ENCODE peak calls at places on chromosomes 13 and 19, in seven cellular contexts. One of them, this sample, is unnamed.

GRCh38 chr19:11699931-11700794 is 38.6 kb downstream of the ZNF823 start:
- DNase-seq in skeletal muscle cell: no peak
- DNase-seq in nucleus accumbens: no peak
- DNase-seq in NCI-H446 treated with DMSO at 0.1 percent for 48 hours: no peak
- DNase-seq in activated naive CD4-positive, alpha-beta T cell: no peak
- DNase-seq in NCI-H2227 treated with DMSO at 0.1 percent for 48 hours: peak
- DNase-seq in stimulated activated CD4-positive, alpha-beta T cell treated with anti-CD3 and anti-CD28 coated beads, Interleukin-15, amount 100 ng/mL, for 1 hour: no peak
- DNase-seq in this sample: peak

GRCh38 chr13:35469781-35470380 is 6.6 kb downstream of the MAB21L1 start:
- DNase-seq in stimulated activated CD4-positive, alpha-beta T cell treated with anti-CD3 and anti-CD28 coated beads, Interleukin-15, amount 100 ng/mL, for 1 hour: no peak
- DNase-seq in NCI-H446 treated with DMSO at 0.1 percent for 48 hours: no peak
- DNase-seq in skeletal muscle cell: no peak
- DNase-seq in nucleus accumbens: no peak
- DNase-seq in activated naive CD4-positive, alpha-beta T cell: no peak
- DNase-seq in NCI-H2227 treated with DMSO at 0.1 percent for 48 hours: no peak
- DNase-seq in this sample: peak

GRCh38 chr13:45055902-45056648 is 64.2 kb upstream of the GTF2F2 start:
- DNase-seq in NCI-H446 treated with DMSO at 0.1 percent for 48 hours: no peak
- DNase-seq in nucleus accumbens: no peak
- DNase-seq in skeletal muscle cell: no peak
- DNase-seq in NCI-H2227 treated with DMSO at 0.1 percent for 48 hours: no peak
- DNase-seq in activated naive CD4-positive, alpha-beta T cell: no peak
- DNase-seq in stimulated activated CD4-positive, alpha-beta T cell treated with anti-CD3 and anti-CD28 coated beads, Interleukin-15, amount 100 ng/mL, for 1 hour: no peak
- DNase-seq in this sample: peak

GRCh38 chr13:45315520-45316167 is 25.3 kb downstream of the TPT1 start:
- DNase-seq in NCI-H2227 treated with DMSO at 0.1 percent for 48 hours: no peak
- DNase-seq in skeletal muscle cell: no peak
- DNase-seq in NCI-H446 treated with DMSO at 0.1 percent for 48 hours: no peak
- DNase-seq in stimulated activated CD4-positive, alpha-beta T cell treated with anti-CD3 and anti-CD28 coated beads, Interleukin-15, amount 100 ng/mL, for 1 hour: no peak
- DNase-seq in nucleus accumbens: no peak
- DNase-seq in activated naive CD4-positive, alpha-beta T cell: no peak
- DNase-seq in this sample: peak

GRCh38 chr13:50244913-50245574 is 229.8 kb downstream of the KCNRG start:
- DNase-seq in nucleus accumbens: no peak
- DNase-seq in NCI-H446 treated with DMSO at 0.1 percent for 48 hours: peak
- DNase-seq in skeletal muscle cell: peak
- DNase-seq in NCI-H2227 treated with DMSO at 0.1 percent for 48 hours: no peak
- DNase-seq in activated naive CD4-positive, alpha-beta T cell: no peak
- DNase-seq in stimulated activated CD4-positive, alpha-beta T cell treated with anti-CD3 and anti-CD28 coated beads, Interleukin-15, amount 100 ng/mL, for 1 hour: no peak
- DNase-seq in this sample: peak

GRCh38 chr19:57850553-57851017 is 926 bp downstream of the ZNF587 start:
- DNase-seq in NCI-H446 treated with DMSO at 0.1 percent for 48 hours: no peak
- DNase-seq in skeletal muscle cell: peak
- DNase-seq in stimulated activated CD4-positive, alpha-beta T cell treated with anti-CD3 and anti-CD28 coated beads, Interleukin-15, amount 100 ng/mL, for 1 hour: no peak
- DNase-seq in NCI-H2227 treated with DMSO at 0.1 percent for 48 hours: peak
- DNase-seq in nucleus accumbens: no peak
- DNase-seq in activated naive CD4-positive, alpha-beta T cell: no peak
- DNase-seq in this sample: peak

GRCh38 chr19:1042689-1043511 is 3.0 kb downstream of the ABCA7 start:
- DNase-seq in NCI-H2227 treated with DMSO at 0.1 percent for 48 hours: no peak
- DNase-seq in NCI-H446 treated with DMSO at 0.1 percent for 48 hours: peak
- DNase-seq in nucleus accumbens: no peak
- DNase-seq in skeletal muscle cell: no peak
- DNase-seq in activated naive CD4-positive, alpha-beta T cell: no peak
- DNase-seq in stimulated activated CD4-positive, alpha-beta T cell treated with anti-CD3 and anti-CD28 coated beads, Interleukin-15, amount 100 ng/mL, for 1 hour: no peak
- DNase-seq in this sample: peak

GRCh38 chr13:110341445-110342247 is 34.6 kb downstream of the COL4A2 start:
- DNase-seq in activated naive CD4-positive, alpha-beta T cell: no peak
- DNase-seq in NCI-H2227 treated with DMSO at 0.1 percent for 48 hours: no peak
- DNase-seq in nucleus accumbens: no peak
- DNase-seq in NCI-H446 treated with DMSO at 0.1 percent for 48 hours: no peak
- DNase-seq in stimulated activated CD4-positive, alpha-beta T cell treated with anti-CD3 and anti-CD28 coated beads, Interleukin-15, amount 100 ng/mL, for 1 hour: no peak
- DNase-seq in skeletal muscle cell: no peak
- DNase-seq in this sample: no peak

GRCh38 chr19:34487651-34488051 is 6.1 kb downstream of the WTIP start:
- DNase-seq in activated naive CD4-positive, alpha-beta T cell: no peak
- DNase-seq in NCI-H2227 treated with DMSO at 0.1 percent for 48 hours: no peak
- DNase-seq in NCI-H446 treated with DMSO at 0.1 percent for 48 hours: no peak
- DNase-seq in skeletal muscle cell: no peak
- DNase-seq in nucleus accumbens: no peak
- DNase-seq in stimulated activated CD4-positive, alpha-beta T cell treated with anti-CD3 and anti-CD28 coated beads, Interleukin-15, amount 100 ng/mL, for 1 hour: no peak
- DNase-seq in this sample: no peak

GRCh38 chr19:42166336-42166735 is 34.1 kb upstream of the POU2F2 start:
- DNase-seq in skeletal muscle cell: no peak
- DNase-seq in stimulated activated CD4-positive, alpha-beta T cell treated with anti-CD3 and anti-CD28 coated beads, Interleukin-15, amount 100 ng/mL, for 1 hour: no peak
- DNase-seq in NCI-H446 treated with DMSO at 0.1 percent for 48 hours: no peak
- DNase-seq in NCI-H2227 treated with DMSO at 0.1 percent for 48 hours: no peak
- DNase-seq in nucleus accumbens: no peak
- DNase-seq in activated naive CD4-positive, alpha-beta T cell: no peak
- DNase-seq in this sample: no peak

GRCh38 chr19:46271488-46272197 is 25.2 kb upstream of the HIF3A start:
- DNase-seq in skeletal muscle cell: peak
- DNase-seq in NCI-H446 treated with DMSO at 0.1 percent for 48 hours: no peak
- DNase-seq in activated naive CD4-positive, alpha-beta T cell: no peak
- DNase-seq in stimulated activated CD4-positive, alpha-beta T cell treated with anti-CD3 and anti-CD28 coated beads, Interleukin-15, amount 100 ng/mL, for 1 hour: no peak
- DNase-seq in NCI-H2227 treated with DMSO at 0.1 percent for 48 hours: no peak
- DNase-seq in nucleus accumbens: no peak
- DNase-seq in this sample: no peak

GRCh38 chr13:42333613-42334328 is 61.8 kb downstream of the AKAP11 start:
- DNase-seq in stimulated activated CD4-positive, alpha-beta T cell treated with anti-CD3 and anti-CD28 coated beads, Interleukin-15, amount 100 ng/mL, for 1 hour: no peak
- DNase-seq in skeletal muscle cell: peak
- DNase-seq in nucleus accumbens: no peak
- DNase-seq in NCI-H446 treated with DMSO at 0.1 percent for 48 hours: no peak
- DNase-seq in NCI-H2227 treated with DMSO at 0.1 percent for 48 hours: peak
- DNase-seq in activated naive CD4-positive, alpha-beta T cell: no peak
- DNase-seq in this sample: peak

GRCh38 chr19:49554701-49555181 is 25.6 kb downstream of the NOSIP start:
- DNase-seq in skeletal muscle cell: no peak
- DNase-seq in nucleus accumbens: no peak
- DNase-seq in NCI-H446 treated with DMSO at 0.1 percent for 48 hours: no peak
- DNase-seq in stimulated activated CD4-positive, alpha-beta T cell treated with anti-CD3 and anti-CD28 coated beads, Interleukin-15, amount 100 ng/mL, for 1 hour: no peak
- DNase-seq in NCI-H2227 treated with DMSO at 0.1 percent for 48 hours: no peak
- DNase-seq in activated naive CD4-positive, alpha-beta T cell: no peak
- DNase-seq in this sample: no peak

GRCh38 chr19:40718774-40719391 is 2.0 kb downstream of the ITPKC start:
- DNase-seq in activated naive CD4-positive, alpha-beta T cell: no peak
- DNase-seq in NCI-H2227 treated with DMSO at 0.1 percent for 48 hours: no peak
- DNase-seq in nucleus accumbens: no peak
- DNase-seq in stimulated activated CD4-positive, alpha-beta T cell treated with anti-CD3 and anti-CD28 coated beads, Interleukin-15, amount 100 ng/mL, for 1 hour: no peak
- DNase-seq in skeletal muscle cell: no peak
- DNase-seq in NCI-H446 treated with DMSO at 0.1 percent for 48 hours: no peak
- DNase-seq in this sample: peak

GRCh38 chr19:1073956-1074511 is 7.1 kb downstream of the ARHGAP45 start:
- DNase-seq in NCI-H2227 treated with DMSO at 0.1 percent for 48 hours: no peak
- DNase-seq in NCI-H446 treated with DMSO at 0.1 percent for 48 hours: no peak
- DNase-seq in skeletal muscle cell: no peak
- DNase-seq in activated naive CD4-positive, alpha-beta T cell: no peak
- DNase-seq in nucleus accumbens: no peak
- DNase-seq in stimulated activated CD4-positive, alpha-beta T cell treated with anti-CD3 and anti-CD28 coated beads, Interleukin-15, amount 100 ng/mL, for 1 hour: no peak
- DNase-seq in this sample: no peak

GRCh38 chr13:80486407-80486806 is 145.5 kb upstream of the SPRY2 start:
- DNase-seq in NCI-H446 treated with DMSO at 0.1 percent for 48 hours: no peak
- DNase-seq in NCI-H2227 treated with DMSO at 0.1 percent for 48 hours: no peak
- DNase-seq in stimulated activated CD4-positive, alpha-beta T cell treated with anti-CD3 and anti-CD28 coated beads, Interleukin-15, amount 100 ng/mL, for 1 hour: no peak
- DNase-seq in nucleus accumbens: no peak
- DNase-seq in skeletal muscle cell: no peak
- DNase-seq in activated naive CD4-positive, alpha-beta T cell: no peak
- DNase-seq in this sample: no peak

GRCh38 chr19:29277107-29277506 is 64.2 kb upstream of the UQCRFS1 start:
- DNase-seq in activated naive CD4-positive, alpha-beta T cell: peak
- DNase-seq in nucleus accumbens: no peak
- DNase-seq in NCI-H446 treated with DMSO at 0.1 percent for 48 hours: no peak
- DNase-seq in skeletal muscle cell: no peak
- DNase-seq in stimulated activated CD4-positive, alpha-beta T cell treated with anti-CD3 and anti-CD28 coated beads, Interleukin-15, amount 100 ng/mL, for 1 hour: no peak
- DNase-seq in NCI-H2227 treated with DMSO at 0.1 percent for 48 hours: peak
- DNase-seq in this sample: no peak

GRCh38 chr19:44643605-44644390 is at the start of gene PVR:
- DNase-seq in skeletal muscle cell: no peak
- DNase-seq in NCI-H2227 treated with DMSO at 0.1 percent for 48 hours: peak
- DNase-seq in stimulated activated CD4-positive, alpha-beta T cell treated with anti-CD3 and anti-CD28 coated beads, Interleukin-15, amount 100 ng/mL, for 1 hour: no peak
- DNase-seq in activated naive CD4-positive, alpha-beta T cell: peak
- DNase-seq in NCI-H446 treated with DMSO at 0.1 percent for 48 hours: peak
- DNase-seq in nucleus accumbens: peak
- DNase-seq in this sample: peak

GRCh38 chr13:28574617-28575142 is 79.8 kb upstream of the FLT1 start:
- DNase-seq in NCI-H446 treated with DMSO at 0.1 percent for 48 hours: no peak
- DNase-seq in NCI-H2227 treated with DMSO at 0.1 percent for 48 hours: no peak
- DNase-seq in nucleus accumbens: no peak
- DNase-seq in activated naive CD4-positive, alpha-beta T cell: no peak
- DNase-seq in stimulated activated CD4-positive, alpha-beta T cell treated with anti-CD3 and anti-CD28 coated beads, Interleukin-15, amount 100 ng/mL, for 1 hour: no peak
- DNase-seq in skeletal muscle cell: peak
- DNase-seq in this sample: no peak

GRCh38 chr19:14023404-14024235 is 4.3 kb upstream of the RLN3 start:
- DNase-seq in NCI-H446 treated with DMSO at 0.1 percent for 48 hours: no peak
- DNase-seq in activated naive CD4-positive, alpha-beta T cell: no peak
- DNase-seq in stimulated activated CD4-positive, alpha-beta T cell treated with anti-CD3 and anti-CD28 coated beads, Interleukin-15, amount 100 ng/mL, for 1 hour: no peak
- DNase-seq in NCI-H2227 treated with DMSO at 0.1 percent for 48 hours: peak
- DNase-seq in nucleus accumbens: no peak
- DNase-seq in skeletal muscle cell: no peak
- DNase-seq in this sample: peak

GRCh38 chr19:13975870-13976269 is 23.6 kb downstream of the DCAF15 start:
- DNase-seq in nucleus accumbens: no peak
- DNase-seq in activated naive CD4-positive, alpha-beta T cell: no peak
- DNase-seq in stimulated activated CD4-positive, alpha-beta T cell treated with anti-CD3 and anti-CD28 coated beads, Interleukin-15, amount 100 ng/mL, for 1 hour: no peak
- DNase-seq in NCI-H446 treated with DMSO at 0.1 percent for 48 hours: no peak
- DNase-seq in NCI-H2227 treated with DMSO at 0.1 percent for 48 hours: no peak
- DNase-seq in skeletal muscle cell: no peak
- DNase-seq in this sample: no peak

GRCh38 chr13:91169641-91170040 is 177.8 kb upstream of the MIR17HG start:
- DNase-seq in NCI-H446 treated with DMSO at 0.1 percent for 48 hours: no peak
- DNase-seq in skeletal muscle cell: no peak
- DNase-seq in nucleus accumbens: no peak
- DNase-seq in stimulated activated CD4-positive, alpha-beta T cell treated with anti-CD3 and anti-CD28 coated beads, Interleukin-15, amount 100 ng/mL, for 1 hour: no peak
- DNase-seq in NCI-H2227 treated with DMSO at 0.1 percent for 48 hours: no peak
- DNase-seq in activated naive CD4-positive, alpha-beta T cell: no peak
- DNase-seq in this sample: no peak

GRCh38 chr13:40102854-40103253 is 447.4 kb downstream of the COG6 start:
- DNase-seq in NCI-H2227 treated with DMSO at 0.1 percent for 48 hours: no peak
- DNase-seq in stimulated activated CD4-positive, alpha-beta T cell treated with anti-CD3 and anti-CD28 coated beads, Interleukin-15, amount 100 ng/mL, for 1 hour: peak
- DNase-seq in NCI-H446 treated with DMSO at 0.1 percent for 48 hours: no peak
- DNase-seq in nucleus accumbens: peak
- DNase-seq in skeletal muscle cell: peak
- DNase-seq in activated naive CD4-positive, alpha-beta T cell: peak
- DNase-seq in this sample: no peak